ENCODE peak calls at places on chromosome 21, in four cellular contexts. One of them, this sample, is unnamed.

GRCh38 chr21:32917392-32918135 is 108.2 kb upstream of the OLIG2 start:
- DNase-seq in RWPE1: no peak
- DNase-seq in nephron progenitor cell: no peak
- DNase-seq in GM13977: no peak
- DNase-seq in this sample: no peak

GRCh38 chr21:27804515-27804914 is 837.6 kb upstream of the ADAMTS5 start:
- DNase-seq in RWPE1: no peak
- DNase-seq in nephron progenitor cell: no peak
- DNase-seq in GM13977: no peak
- DNase-seq in this sample: no peak

GRCh38 chr21:24110846-24111245 is 1496.4 kb downstream of the MRPL39 start:
- DNase-seq in RWPE1: no peak
- DNase-seq in nephron progenitor cell: no peak
- DNase-seq in GM13977: no peak
- DNase-seq in this sample: no peak

GRCh38 chr21:17466166-17466565 is 46.7 kb upstream of the CXADR start:
- DNase-seq in RWPE1: no peak
- DNase-seq in nephron progenitor cell: no peak
- DNase-seq in GM13977: no peak
- DNase-seq in this sample: no peak

GRCh38 chr21:45294509-45295291 is 7.0 kb upstream of the POFUT2 start:
- DNase-seq in RWPE1: no peak
- DNase-seq in nephron progenitor cell: peak; percentile 66
- DNase-seq in GM13977: no peak
- DNase-seq in this sample: no peak

GRCh38 chr21:18545908-18546307 is 142.3 kb upstream of the TMPRSS15 start:
- DNase-seq in RWPE1: no peak
- DNase-seq in nephron progenitor cell: no peak
- DNase-seq in GM13977: no peak
- DNase-seq in this sample: no peak

GRCh38 chr21:27802816-27803475 is 836.1 kb upstream of the ADAMTS5 start:
- DNase-seq in RWPE1: no peak
- DNase-seq in nephron progenitor cell: peak; percentile 33
- DNase-seq in GM13977: no peak
- DNase-seq in this sample: peak; percentile 8

GRCh38 chr21:38735807-38736206 is 69.9 kb upstream of the ETS2 start:
- DNase-seq in RWPE1: no peak
- DNase-seq in nephron progenitor cell: no peak
- DNase-seq in GM13977: no peak
- DNase-seq in this sample: no peak

GRCh38 chr21:44751186-44751798 is 39.9 kb upstream of the TSPEAR start:
- DNase-seq in RWPE1: no peak
- DNase-seq in nephron progenitor cell: no peak
- DNase-seq in GM13977: no peak
- DNase-seq in this sample: no peak

GRCh38 chr21:46667735-46668380 is 32.4 kb downstream of the PRMT2 start:
- DNase-seq in RWPE1: peak; percentile 36
- DNase-seq in nephron progenitor cell: peak; percentile 72
- DNase-seq in GM13977: peak; percentile 71
- DNase-seq in this sample: peak; percentile 59

GRCh38 chr21:30842990-30843389 is 13.4 kb upstream of the KRTAP7-1 start:
- DNase-seq in RWPE1: no peak
- DNase-seq in nephron progenitor cell: no peak
- DNase-seq in GM13977: no peak
- DNase-seq in this sample: no peak

GRCh38 chr21:30838536-30838935 is 9.0 kb upstream of the KRTAP7-1 start:
- DNase-seq in RWPE1: no peak
- DNase-seq in nephron progenitor cell: no peak
- DNase-seq in GM13977: no peak
- DNase-seq in this sample: no peak

DNA sequence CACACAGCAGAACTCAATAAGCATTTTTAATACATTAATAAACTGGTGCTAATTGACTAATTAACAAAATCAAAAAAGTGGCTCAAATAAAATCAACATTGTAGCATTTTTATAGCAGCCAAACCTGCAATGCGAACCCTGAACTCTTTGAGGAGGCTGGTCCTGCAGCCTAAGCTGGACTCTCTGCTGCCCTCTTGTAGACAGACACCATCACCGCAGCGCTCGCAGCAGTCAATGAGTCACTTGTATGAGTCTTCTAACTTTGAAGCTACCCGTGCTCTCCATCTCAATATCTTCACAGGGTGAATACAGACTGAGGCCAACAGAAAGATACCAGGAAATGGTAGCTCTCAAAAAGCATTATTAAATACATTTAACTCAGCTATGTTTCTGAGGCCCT is 9.7 kb upstream of the KRTAP7-1 start:
- DNase-seq in RWPE1: peak; percentile 62
- DNase-seq in nephron progenitor cell: peak; percentile 47
- DNase-seq in GM13977: peak; percentile 12
- DNase-seq in this sample: peak; percentile 23
- TF ChIP-seq CTCF in RWPE1: peak; percentile 18
- TF ChIP-seq CTCF in nephron progenitor cell: peak; percentile 59
- TF ChIP-seq CTCF in GM13977: peak; percentile 23
- TF ChIP-seq CTCF in this sample: no peak

GRCh38 chr21:15849161-15849560 is 119.4 kb downstream of the USP25 start:
- DNase-seq in RWPE1: no peak
- DNase-seq in nephron progenitor cell: no peak
- DNase-seq in GM13977: no peak
- DNase-seq in this sample: no peak
- TF ChIP-seq CTCF in RWPE1: no peak
- TF ChIP-seq CTCF in nephron progenitor cell: no peak
- TF ChIP-seq CTCF in GM13977: no peak
- TF ChIP-seq CTCF in this sample: no peak

GRCh38 chr21:25929859-25930520 is 195.2 kb downstream of the GABPA start:
- DNase-seq in RWPE1: peak; percentile 56
- DNase-seq in nephron progenitor cell: no peak
- DNase-seq in GM13977: no peak
- DNase-seq in this sample: no peak
- TF ChIP-seq CTCF in RWPE1: peak; percentile 10
- TF ChIP-seq CTCF in nephron progenitor cell: no peak
- TF ChIP-seq CTCF in GM13977: no peak
- TF ChIP-seq CTCF in this sample: no peak

GRCh38 chr21:42113926-42114409 is 42.9 kb downstream of the UMODL1 start:
- DNase-seq in RWPE1: peak; percentile 57
- DNase-seq in nephron progenitor cell: no peak
- DNase-seq in GM13977: no peak
- DNase-seq in this sample: no peak
- TF ChIP-seq CTCF in RWPE1: peak; percentile 24
- TF ChIP-seq CTCF in nephron progenitor cell: no peak
- TF ChIP-seq CTCF in GM13977: no peak
- TF ChIP-seq CTCF in this sample: no peak

DNA sequence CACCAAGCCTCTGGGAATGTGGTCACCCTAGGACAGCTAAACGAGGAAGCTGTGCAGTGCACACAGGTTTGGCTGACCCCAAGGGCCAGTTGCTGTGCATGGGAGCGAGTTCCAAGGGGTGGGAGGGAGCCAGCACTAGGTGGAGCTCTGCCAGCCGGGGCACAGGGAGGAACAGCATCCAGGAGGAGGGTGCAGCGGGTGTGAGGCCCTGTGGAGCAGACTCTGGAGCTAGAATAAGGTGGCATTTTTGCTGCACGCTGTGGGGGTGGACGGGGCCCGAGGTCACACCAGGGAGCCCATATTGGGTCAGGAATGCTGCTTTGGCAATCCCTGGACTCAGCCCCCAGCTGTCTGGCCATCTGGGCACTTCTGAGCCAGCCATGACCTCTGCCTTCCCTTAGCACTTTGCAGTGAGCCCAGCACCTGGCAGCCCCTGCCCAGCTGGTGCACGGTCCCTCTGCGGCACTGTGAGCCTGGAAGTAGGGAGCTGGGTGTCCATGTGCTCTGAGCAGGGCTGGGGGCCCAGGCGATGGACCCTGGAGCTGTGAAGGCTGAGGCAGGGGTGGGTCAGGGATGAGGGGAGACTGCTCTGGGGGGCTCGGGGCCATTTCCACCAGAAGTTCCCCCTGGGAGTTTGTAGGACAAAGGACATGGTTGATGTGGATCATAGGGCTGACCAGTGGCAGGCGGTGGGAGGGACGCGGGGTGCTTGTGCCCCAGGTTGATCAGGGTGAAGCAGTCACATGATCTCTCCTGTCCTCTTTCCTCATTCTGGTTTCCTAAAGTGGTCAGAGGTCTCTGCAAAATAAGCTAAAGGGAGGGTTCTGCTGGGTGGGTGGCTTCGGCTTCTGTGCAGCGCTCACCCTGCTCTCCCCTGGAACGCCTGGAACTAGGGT is 8.9 kb downstream of the PDXK start:
- DNase-seq in RWPE1: no peak
- DNase-seq in nephron progenitor cell: no peak
- DNase-seq in GM13977: no peak
- DNase-seq in this sample: no peak
- TF ChIP-seq CTCF in RWPE1: no peak
- TF ChIP-seq CTCF in nephron progenitor cell: no peak
- TF ChIP-seq CTCF in GM13977: no peak
- TF ChIP-seq CTCF in this sample: no peak

GRCh38 chr21:36681117-36681631 is 17.7 kb upstream of the SIM2 start:
- DNase-seq in RWPE1: no peak
- DNase-seq in nephron progenitor cell: no peak
- DNase-seq in GM13977: no peak
- DNase-seq in this sample: no peak

GRCh38 chr21:36672737-36673136 is 26.2 kb upstream of the SIM2 start:
- DNase-seq in RWPE1: no peak
- DNase-seq in nephron progenitor cell: no peak
- DNase-seq in GM13977: no peak
- DNase-seq in this sample: no peak

GRCh38 chr21:36678538-36678937 is 20.4 kb upstream of the SIM2 start:
- DNase-seq in RWPE1: no peak
- DNase-seq in nephron progenitor cell: no peak
- DNase-seq in GM13977: no peak
- DNase-seq in this sample: no peak

DNA sequence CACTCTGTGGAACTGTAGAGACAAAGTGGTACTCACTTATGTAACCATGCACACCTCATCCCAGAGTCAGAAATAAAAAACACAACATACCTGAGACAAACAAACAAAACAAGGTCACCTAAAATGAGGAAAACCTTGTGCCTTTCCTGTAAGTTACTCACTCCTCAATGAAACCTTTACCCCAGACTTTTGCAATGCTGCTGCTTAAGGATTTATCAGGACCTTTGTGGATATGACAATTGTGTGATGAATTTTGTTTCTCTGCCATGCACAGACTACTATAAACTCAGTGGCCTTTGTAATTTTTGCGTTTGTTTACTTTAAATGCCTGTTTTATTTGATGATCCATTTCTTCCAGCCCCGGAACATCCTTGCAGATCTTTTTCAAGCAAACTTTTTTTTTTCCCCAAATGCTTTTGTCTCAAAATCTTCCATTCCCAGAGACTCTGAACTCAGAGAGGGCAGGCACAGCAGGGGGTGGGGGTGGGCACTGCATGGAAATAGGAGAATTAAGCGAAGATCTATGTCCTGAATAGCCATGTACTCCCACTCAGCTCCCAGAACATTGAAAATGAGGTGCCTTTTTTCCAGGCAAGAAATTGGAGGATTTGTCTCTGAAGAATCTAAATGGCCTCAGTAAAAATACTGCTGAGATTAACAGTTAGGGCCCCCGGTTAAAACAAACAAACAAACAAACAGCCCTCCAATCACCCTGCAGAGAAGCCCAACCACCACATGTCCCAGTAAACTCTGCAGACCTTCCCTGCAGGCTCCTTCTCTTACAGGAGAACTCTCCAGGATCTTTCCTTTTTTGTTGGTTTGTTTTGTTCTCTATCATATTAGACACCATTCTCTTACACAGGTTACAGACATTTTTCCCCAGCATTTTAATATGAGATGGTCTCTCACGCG is 22.6 kb upstream of the SIM2 start:
- DNase-seq in RWPE1: no peak
- DNase-seq in nephron progenitor cell: no peak
- DNase-seq in GM13977: no peak
- DNase-seq in this sample: no peak
- TF ChIP-seq CTCF in RWPE1: no peak
- TF ChIP-seq CTCF in nephron progenitor cell: no peak
- TF ChIP-seq CTCF in GM13977: no peak
- TF ChIP-seq CTCF in this sample: no peak

DNA sequence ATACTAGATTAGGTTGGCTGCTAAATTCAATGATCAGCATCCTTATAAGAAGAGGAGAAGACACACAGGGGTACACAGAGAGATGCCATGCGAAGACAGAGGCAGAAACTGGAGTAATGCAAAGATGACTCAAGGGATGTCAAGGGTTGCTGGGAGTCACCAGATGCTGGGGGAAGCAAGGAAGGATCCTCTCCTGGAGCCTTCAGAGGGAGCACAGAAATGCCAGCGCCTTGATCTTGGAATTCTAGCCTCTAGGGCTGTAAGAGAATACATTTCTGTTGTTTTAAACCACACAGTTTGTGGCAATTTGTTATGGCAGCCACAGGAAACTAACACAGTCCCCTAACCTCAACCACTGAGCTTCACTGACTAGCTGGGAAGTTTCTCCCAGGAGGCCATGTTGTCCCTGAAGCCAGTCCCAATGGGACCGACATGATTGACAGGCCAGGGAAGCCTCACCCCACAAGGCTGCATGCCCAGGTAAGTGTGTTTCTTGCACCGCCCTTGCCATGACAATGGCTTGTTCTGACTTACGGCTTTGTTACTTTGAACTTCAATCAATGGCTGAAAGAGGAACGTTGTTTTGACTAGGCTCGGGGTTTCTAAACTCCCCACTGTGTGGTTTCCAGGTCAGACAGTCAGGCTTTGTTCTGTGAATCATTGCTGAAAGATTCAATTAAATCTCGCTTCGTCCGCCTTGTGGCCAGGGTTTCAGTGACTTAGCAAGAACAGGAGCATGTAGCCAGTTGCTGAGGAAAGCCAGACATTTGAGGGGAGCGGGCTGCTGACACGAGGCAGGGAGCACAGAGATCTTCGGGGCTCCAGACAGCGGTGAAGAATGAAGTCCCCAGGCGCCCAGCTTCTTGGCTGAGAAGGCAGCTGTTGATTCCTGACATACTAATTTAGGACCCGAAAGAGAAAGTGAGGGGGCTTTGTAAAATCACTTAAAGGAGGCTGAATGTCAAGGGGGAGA is 62.3 kb downstream of the RUNX1 start:
- DNase-seq in RWPE1: no peak
- DNase-seq in nephron progenitor cell: no peak
- DNase-seq in GM13977: peak; percentile 60
- DNase-seq in this sample: peak; percentile 59
- TF ChIP-seq CTCF in RWPE1: no peak
- TF ChIP-seq CTCF in nephron progenitor cell: no peak
- TF ChIP-seq CTCF in GM13977: no peak
- TF ChIP-seq CTCF in this sample: no peak

GRCh38 chr21:31706562-31706961 is 25.4 kb downstream of the SCAF4 start:
- DNase-seq in RWPE1: no peak
- DNase-seq in nephron progenitor cell: no peak
- DNase-seq in GM13977: no peak
- DNase-seq in this sample: no peak
- TF ChIP-seq CTCF in RWPE1: no peak
- TF ChIP-seq CTCF in nephron progenitor cell: no peak
- TF ChIP-seq CTCF in GM13977: no peak
- TF ChIP-seq CTCF in this sample: no peak

GRCh38 chr21:36478941-36479340 is 981 bp downstream of the CLDN14 start:
- DNase-seq in RWPE1: no peak
- DNase-seq in nephron progenitor cell: peak; percentile 23
- DNase-seq in GM13977: no peak
- DNase-seq in this sample: no peak
- TF ChIP-seq CTCF in RWPE1: no peak
- TF ChIP-seq CTCF in nephron progenitor cell: peak; percentile 9
- TF ChIP-seq CTCF in GM13977: peak; percentile 35
- TF ChIP-seq CTCF in this sample: no peak